ENCODE peak calls at places on chromosomes 11 and 22, in ten cellular contexts. One of them, this sample, is unnamed.

GRCh38 chr11:7515544-7515943 is 1.7 kb downstream of the PPFIBP2 start:
- DNase-seq in lower leg skin: peak
- DNase-seq in tibial nerve: no peak
- DNase-seq in HCT116: no peak
- DNase-seq in NB4: no peak
- DNase-seq in suprapubic skin: no peak
- DNase-seq in A549: no peak
- DNase-seq in right lobe of liver: no peak
- DNase-seq in esophagus squamous epithelium: no peak
- DNase-seq in heart left ventricle: no peak
- DNase-seq in this sample: no peak

GRCh38 chr11:20309626-20310025 is 53.9 kb upstream of the HTATIP2 start:
- DNase-seq in heart left ventricle: no peak
- DNase-seq in tibial nerve: no peak
- DNase-seq in suprapubic skin: no peak
- DNase-seq in lower leg skin: no peak
- DNase-seq in A549: no peak
- DNase-seq in esophagus squamous epithelium: no peak
- DNase-seq in HCT116: no peak
- DNase-seq in right lobe of liver: no peak
- DNase-seq in NB4: no peak
- DNase-seq in this sample: no peak

GRCh38 chr22:26534874-26535470 is 22.7 kb upstream of the TFIP11 start:
- DNase-seq in lower leg skin: no peak
- DNase-seq in heart left ventricle: no peak
- DNase-seq in suprapubic skin: no peak
- DNase-seq in HCT116: no peak
- DNase-seq in NB4: no peak
- DNase-seq in esophagus squamous epithelium: no peak
- DNase-seq in A549: no peak
- DNase-seq in right lobe of liver: no peak
- DNase-seq in tibial nerve: no peak
- DNase-seq in this sample: no peak

GRCh38 chr11:24240496-24240895 is 256.4 kb upstream of the LUZP2 start:
- DNase-seq in heart left ventricle: no peak
- DNase-seq in NB4: no peak
- DNase-seq in esophagus squamous epithelium: no peak
- DNase-seq in A549: no peak
- DNase-seq in tibial nerve: no peak
- DNase-seq in HCT116: no peak
- DNase-seq in right lobe of liver: no peak
- DNase-seq in lower leg skin: no peak
- DNase-seq in suprapubic skin: no peak
- DNase-seq in this sample: no peak

GRCh38 chr22:49973018-49973965 is 12.7 kb downstream of the PIM3 start:
- DNase-seq in suprapubic skin: no peak
- DNase-seq in lower leg skin: no peak
- DNase-seq in esophagus squamous epithelium: no peak
- DNase-seq in A549: peak
- DNase-seq in NB4: peak
- DNase-seq in tibial nerve: no peak
- DNase-seq in right lobe of liver: no peak
- DNase-seq in heart left ventricle: no peak
- DNase-seq in HCT116: no peak
- DNase-seq in this sample: no peak

GRCh38 chr11:117910941-117911630 is 18.1 kb downstream of the TMPRSS13 start:
- DNase-seq in NB4: no peak
- DNase-seq in heart left ventricle: no peak
- DNase-seq in lower leg skin: peak
- DNase-seq in right lobe of liver: no peak
- DNase-seq in HCT116: no peak
- DNase-seq in suprapubic skin: no peak
- DNase-seq in A549: no peak
- DNase-seq in tibial nerve: no peak
- DNase-seq in esophagus squamous epithelium: no peak
- DNase-seq in this sample: no peak

GRCh38 chr11:28017816-28018215 is 90.1 kb downstream of the KIF18A start:
- DNase-seq in A549: no peak
- DNase-seq in NB4: peak
- DNase-seq in right lobe of liver: no peak
- DNase-seq in heart left ventricle: no peak
- DNase-seq in lower leg skin: no peak
- DNase-seq in tibial nerve: no peak
- DNase-seq in HCT116: no peak
- DNase-seq in suprapubic skin: no peak
- DNase-seq in esophagus squamous epithelium: no peak
- DNase-seq in this sample: no peak

GRCh38 chr11:749731-750130 is 2.5 kb downstream of the TALDO1 start:
- DNase-seq in esophagus squamous epithelium: no peak
- DNase-seq in HCT116: no peak
- DNase-seq in tibial nerve: no peak
- DNase-seq in right lobe of liver: no peak
- DNase-seq in suprapubic skin: no peak
- DNase-seq in A549: no peak
- DNase-seq in lower leg skin: no peak
- DNase-seq in NB4: peak
- DNase-seq in heart left ventricle: no peak
- DNase-seq in this sample: no peak

GRCh38 chr22:20108757-20109230 is 7.1 kb upstream of the RANBP1 start:
- DNase-seq in right lobe of liver: peak
- DNase-seq in tibial nerve: no peak
- DNase-seq in suprapubic skin: no peak
- DNase-seq in A549: no peak
- DNase-seq in esophagus squamous epithelium: no peak
- DNase-seq in HCT116: no peak
- DNase-seq in NB4: no peak
- DNase-seq in heart left ventricle: peak
- DNase-seq in lower leg skin: no peak
- DNase-seq in this sample: no peak

GRCh38 chr22:20107471-20107901 is 8.4 kb upstream of the RANBP1 start:
- DNase-seq in suprapubic skin: no peak
- DNase-seq in esophagus squamous epithelium: no peak
- DNase-seq in lower leg skin: no peak
- DNase-seq in right lobe of liver: peak
- DNase-seq in tibial nerve: no peak
- DNase-seq in HCT116: no peak
- DNase-seq in NB4: no peak
- DNase-seq in heart left ventricle: peak
- DNase-seq in A549: no peak
- DNase-seq in this sample: no peak

GRCh38 chr22:20109411-20110358 is 6.2 kb upstream of the RANBP1 start:
- DNase-seq in heart left ventricle: peak
- DNase-seq in esophagus squamous epithelium: no peak
- DNase-seq in NB4: no peak
- DNase-seq in suprapubic skin: no peak
- DNase-seq in A549: no peak
- DNase-seq in tibial nerve: no peak
- DNase-seq in right lobe of liver: peak
- DNase-seq in HCT116: no peak
- DNase-seq in lower leg skin: no peak
- DNase-seq in this sample: no peak

GRCh38 chr22:20106849-20107237 is 9.1 kb upstream of the RANBP1 start:
- DNase-seq in heart left ventricle: peak
- DNase-seq in suprapubic skin: no peak
- DNase-seq in right lobe of liver: no peak
- DNase-seq in tibial nerve: no peak
- DNase-seq in HCT116: no peak
- DNase-seq in A549: no peak
- DNase-seq in NB4: no peak
- DNase-seq in lower leg skin: no peak
- DNase-seq in esophagus squamous epithelium: no peak
- DNase-seq in this sample: no peak

DNA sequence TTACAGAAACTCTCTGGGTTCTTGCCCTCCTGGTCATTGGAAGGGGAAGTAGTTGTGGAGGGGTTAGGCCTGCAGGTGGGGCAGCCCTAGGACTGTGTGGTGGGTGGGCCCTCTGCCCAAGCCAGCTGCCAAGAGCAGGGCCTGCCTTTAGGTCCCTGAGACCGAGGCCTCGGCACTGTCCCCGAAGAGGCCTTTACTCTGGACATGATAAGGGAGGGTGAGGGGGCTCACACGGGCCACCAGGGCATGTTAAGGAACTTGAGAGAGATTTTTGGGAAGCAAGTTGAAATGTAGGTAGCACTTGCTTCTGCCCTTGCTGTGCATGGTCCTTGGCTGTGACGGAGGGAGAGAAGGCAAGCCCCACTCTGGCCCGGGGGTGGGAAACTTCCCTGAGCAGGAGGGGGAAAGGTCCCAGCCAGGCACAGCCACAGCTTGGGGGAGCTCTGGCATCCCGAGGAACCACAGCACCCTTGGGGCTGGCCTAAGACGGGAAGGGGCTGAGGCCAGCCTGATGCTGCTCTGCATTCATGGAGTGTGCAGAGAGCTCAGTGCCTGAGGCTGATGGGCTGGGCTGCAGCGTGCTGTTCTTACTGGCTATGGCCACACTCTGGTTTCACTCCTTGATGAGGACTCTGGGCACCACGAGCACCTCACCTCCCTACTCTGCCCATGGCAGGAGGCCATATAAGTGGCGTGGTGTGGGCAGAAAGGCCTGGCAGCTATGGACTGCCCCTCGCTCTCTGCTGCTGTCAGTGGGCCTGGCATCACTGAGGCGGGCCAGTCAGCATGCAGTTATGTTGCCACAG is 7.8 kb upstream of the RANBP1 start:
- DNase-seq in tibial nerve: no peak
- DNase-seq in right lobe of liver: peak
- DNase-seq in A549: no peak
- DNase-seq in NB4: no peak
- DNase-seq in heart left ventricle: peak
- DNase-seq in suprapubic skin: no peak
- DNase-seq in esophagus squamous epithelium: no peak
- DNase-seq in lower leg skin: no peak
- DNase-seq in HCT116: no peak
- DNase-seq in this sample: no peak
- TF ChIP-seq POLR2A in tibial nerve: no peak
- TF ChIP-seq POLR2A in right lobe of liver: no peak
- TF ChIP-seq POLR2A in A549: no peak
- TF ChIP-seq POLR2A in NB4: no peak
- TF ChIP-seq POLR2A in heart left ventricle: no peak
- TF ChIP-seq POLR2A in suprapubic skin: no peak
- TF ChIP-seq POLR2A in esophagus squamous epithelium: no peak
- TF ChIP-seq POLR2A in lower leg skin: no peak
- TF ChIP-seq POLR2A in HCT116: no peak
- TF ChIP-seq POLR2A in this sample: peak

DNA sequence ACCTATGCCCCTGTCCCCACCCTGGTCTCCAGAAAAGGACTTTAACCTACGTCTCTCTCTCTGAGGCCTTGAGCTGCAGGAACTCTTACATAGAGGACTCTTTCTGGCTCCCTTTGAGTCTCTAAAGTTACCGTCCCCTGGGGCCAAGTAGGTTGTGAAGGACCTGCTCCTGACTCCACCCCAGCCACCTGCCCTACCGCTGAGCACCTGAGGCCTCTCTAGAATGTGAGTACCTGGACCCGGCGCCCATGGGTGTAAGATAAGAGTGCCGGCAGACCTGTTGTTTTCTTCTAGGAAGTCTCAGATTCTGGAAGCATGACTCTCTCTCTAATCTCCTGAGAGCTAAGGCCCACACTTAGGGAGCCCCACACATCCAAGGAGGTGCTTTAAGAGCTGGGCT is 95.4 kb downstream of the TIMP3 start:
- DNase-seq in A549: no peak
- DNase-seq in HCT116: no peak
- DNase-seq in NB4: no peak
- DNase-seq in right lobe of liver: no peak
- DNase-seq in esophagus squamous epithelium: no peak
- DNase-seq in tibial nerve: no peak
- DNase-seq in lower leg skin: no peak
- DNase-seq in heart left ventricle: no peak
- DNase-seq in suprapubic skin: no peak
- DNase-seq in this sample: no peak
- TF ChIP-seq POLR2A in A549: no peak
- TF ChIP-seq POLR2A in HCT116: no peak
- TF ChIP-seq POLR2A in NB4: no peak
- TF ChIP-seq POLR2A in right lobe of liver: no peak
- TF ChIP-seq POLR2A in esophagus squamous epithelium: no peak
- TF ChIP-seq POLR2A in tibial nerve: no peak
- TF ChIP-seq POLR2A in lower leg skin: no peak
- TF ChIP-seq POLR2A in heart left ventricle: no peak
- TF ChIP-seq POLR2A in suprapubic skin: no peak
- TF ChIP-seq POLR2A in this sample: no peak

GRCh38 chr11:46942172-46942571 is 5.6 kb downstream of the CSTPP1 start:
- DNase-seq in lower leg skin: no peak
- DNase-seq in heart left ventricle: no peak
- DNase-seq in NB4: no peak
- DNase-seq in HCT116: no peak
- DNase-seq in right lobe of liver: no peak
- DNase-seq in suprapubic skin: no peak
- DNase-seq in A549: no peak
- DNase-seq in esophagus squamous epithelium: no peak
- DNase-seq in tibial nerve: no peak
- DNase-seq in this sample: no peak

DNA sequence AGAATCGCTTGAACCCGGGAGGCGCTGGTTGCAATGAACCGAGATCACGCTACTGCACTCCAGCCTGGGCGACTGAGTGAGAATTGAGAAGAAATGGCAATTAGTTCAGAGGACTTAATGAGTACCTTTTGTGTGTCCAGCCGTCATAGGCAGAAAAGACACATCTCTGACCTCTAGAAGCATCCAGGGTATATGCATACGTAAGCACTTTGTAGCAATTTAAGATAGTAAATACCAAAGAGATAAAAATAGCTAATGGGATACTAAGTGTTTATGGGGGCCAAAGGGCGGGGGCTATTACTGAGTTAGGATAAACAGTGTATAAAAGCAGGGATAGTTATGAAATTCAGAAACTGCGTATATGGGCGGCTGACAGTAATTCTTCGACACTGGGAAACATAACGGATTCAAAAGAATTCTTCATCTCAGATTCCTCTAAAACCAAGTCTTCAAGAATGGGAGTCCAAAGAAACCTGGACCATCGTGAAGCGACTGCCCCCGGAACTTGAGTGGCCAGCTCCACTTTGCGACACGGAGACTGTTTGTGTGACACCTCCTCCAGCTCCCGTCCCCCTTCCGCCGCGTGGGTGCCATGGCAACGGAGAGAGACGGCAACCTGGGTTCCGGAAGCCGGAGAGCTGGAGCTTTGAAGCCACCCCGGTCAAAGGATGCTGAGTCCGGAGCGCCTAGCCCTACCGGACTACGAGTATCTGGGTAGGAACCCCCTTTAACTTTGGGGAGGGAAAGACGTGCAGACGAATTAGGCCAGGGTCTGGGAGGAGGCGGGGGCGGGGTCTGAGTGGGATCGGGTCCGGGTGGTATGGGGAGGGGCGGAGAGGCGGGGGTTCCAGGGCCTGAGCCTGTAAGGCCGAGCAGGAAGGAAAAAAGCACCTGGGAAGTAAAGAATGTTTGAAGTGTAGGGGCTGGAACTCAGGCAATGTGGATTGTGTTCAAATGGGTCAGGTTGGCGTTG is at the start of gene CSTPP1:
- DNase-seq in right lobe of liver: peak
- DNase-seq in heart left ventricle: peak
- DNase-seq in A549: peak
- DNase-seq in tibial nerve: peak
- DNase-seq in HCT116: peak
- DNase-seq in NB4: peak
- DNase-seq in suprapubic skin: peak
- DNase-seq in lower leg skin: peak
- DNase-seq in esophagus squamous epithelium: peak
- DNase-seq in this sample: peak
- TF ChIP-seq POLR2A in right lobe of liver: no peak
- TF ChIP-seq POLR2A in heart left ventricle: peak
- TF ChIP-seq POLR2A in A549: no peak
- TF ChIP-seq POLR2A in tibial nerve: no peak
- TF ChIP-seq POLR2A in HCT116: no peak
- TF ChIP-seq POLR2A in NB4: no peak
- TF ChIP-seq POLR2A in suprapubic skin: no peak
- TF ChIP-seq POLR2A in lower leg skin: no peak
- TF ChIP-seq POLR2A in esophagus squamous epithelium: no peak
- TF ChIP-seq POLR2A in this sample: no peak

GRCh38 chr11:66006134-66006890 is 4.0 kb downstream of the BANF1 start:
- DNase-seq in suprapubic skin: no peak
- DNase-seq in lower leg skin: no peak
- DNase-seq in esophagus squamous epithelium: no peak
- DNase-seq in A549: no peak
- DNase-seq in NB4: no peak
- DNase-seq in right lobe of liver: no peak
- DNase-seq in heart left ventricle: no peak
- DNase-seq in HCT116: no peak
- DNase-seq in tibial nerve: no peak
- DNase-seq in this sample: no peak
- TF ChIP-seq POLR2A in suprapubic skin: no peak
- TF ChIP-seq POLR2A in lower leg skin: no peak
- TF ChIP-seq POLR2A in esophagus squamous epithelium: no peak
- TF ChIP-seq POLR2A in A549: no peak
- TF ChIP-seq POLR2A in NB4: no peak
- TF ChIP-seq POLR2A in right lobe of liver: no peak
- TF ChIP-seq POLR2A in heart left ventricle: no peak
- TF ChIP-seq POLR2A in HCT116: no peak
- TF ChIP-seq POLR2A in tibial nerve: no peak
- TF ChIP-seq POLR2A in this sample: no peak

This sample was measured in GM12891.